ENCODE peak calls at places on chromosome 20, in eight cellular contexts. A is psoas muscle, M is GM23248, Q is IMR-90, L is AG04450, X is tibial artery, I is cardiac muscle cell, V is HCT116. P is an unnamed sample. For H3K9me3, the result is how much of the 10 kb centered on the place peaks cover.

GRCh38 chr20:50338479-50339195 is 148.0 kb downstream of the CEBPB start:
- DNase-seq in A (no peak), M (peak), Q (peak), L (no peak), X (no peak), I (peak), V (no peak), P (no peak)

GRCh38 chr20:34332262-34332920 is 29.2 kb upstream of the AHCY start:
- DNase-seq in A (no peak), M (no peak), Q (no peak), L (no peak), X (no peak), I (no peak), V (no peak), P (no peak)

GRCh38 chr20:59458645-59459044 is 145.7 kb upstream of the PHACTR3 start:
- DNase-seq in A (no peak), M (peak), Q (no peak), L (no peak), X (no peak), I (no peak), V (no peak), P (no peak)

GRCh38 chr20:8361008-8361652 is 229.1 kb downstream of the PLCB1 start:
- DNase-seq in A (no peak), M (peak), Q (peak), L (no peak), X (no peak), I (peak), V (no peak), P (peak)

GRCh38 chr20:2800590-2801458 is at the start of gene CPXM1:
- DNase-seq in A (no peak), M (no peak), Q (no peak), L (no peak), X (no peak), I (peak), V (no peak), P (no peak)

GRCh38 chr20:53866787-53867740 is 203.3 kb downstream of the BCAS1 start:
- DNase-seq in A (no peak), M (peak), Q (no peak), L (no peak), X (no peak), I (peak), V (no peak), P (no peak)

GRCh38 chr20:36917943-36918342 is 33.6 kb downstream of the SAMHD1 start:
- DNase-seq in A (no peak), M (peak), Q (peak), L (no peak), X (no peak), I (no peak), V (no peak), P (no peak)

GRCh38 chr20:25399038-25399430 is 8.4 kb upstream of the ABHD12 start:
- DNase-seq in A (no peak), M (peak), Q (peak), L (peak), X (peak), I (peak), V (peak), P (peak)

GRCh38 chr20:47272893-47273590 is 83.5 kb downstream of the ZMYND8 start:
- DNase-seq in A (no peak), M (peak), Q (peak), L (peak), X (peak), I (peak), V (peak), P (peak)

GRCh38 chr20:11158589-11158988 is 484.8 kb upstream of the JAG1 start:
- DNase-seq in A (no peak), M (no peak), Q (no peak), L (no peak), X (no peak), I (no peak), V (no peak), P (no peak)

GRCh38 chr20:23245553-23246128 is 105.0 kb upstream of the NXT1 start:
- DNase-seq in A (peak), M (no peak), Q (peak), L (no peak), X (peak), I (peak), V (no peak), P (peak)

GRCh38 chr20:33130553-33130952 is 37.4 kb upstream of the BPIFA2 start:
- DNase-seq in A (no peak), M (peak), Q (no peak), L (no peak), X (no peak), I (peak), V (no peak), P (peak)

GRCh38 chr20:17841751-17842191 is 126.8 kb downstream of the SNX5 start:
- DNase-seq in A (peak), M (peak), Q (peak), L (peak), X (peak), I (peak), V (no peak), P (peak)

GRCh38 chr20:17653835-17654648 is 28.0 kb downstream of the RRBP1 start:
- DNase-seq in A (peak), M (no peak), Q (no peak), L (no peak), X (peak), I (no peak), V (no peak), P (no peak)

GRCh38 chr20:57958050-57958420 is 248.2 kb upstream of the PMEPA1 start:
- DNase-seq in A (no peak), M (no peak), Q (no peak), L (no peak), X (no peak), I (no peak), V (no peak), P (no peak)

GRCh38 chr20:25470045-25470444 is 62.6 kb downstream of the GINS1 start:
- DNase-seq in A (no peak), M (peak), Q (peak), L (no peak), X (no peak), I (peak), V (peak), P (no peak)

GRCh38 chr20:57801581-57801980 is 91.8 kb upstream of the PMEPA1 start:
- DNase-seq in A (no peak), M (no peak), Q (no peak), L (no peak), X (no peak), I (no peak), V (no peak), P (no peak)

GRCh38 chr20:40892642-40893041 is 136.0 kb upstream of the TOP1 start:
- DNase-seq in A (no peak), M (no peak), Q (no peak), L (no peak), X (no peak), I (no peak), V (no peak), P (no peak)

GRCh38 chr20:1993986-1994385 is at the start of gene PDYN:
- DNase-seq in A (no peak), M (no peak), Q (no peak), L (no peak), X (no peak), I (no peak), V (no peak), P (no peak)

GRCh38 chr20:2507875-2508630 is 662 bp downstream of the ZNF343 start:
- DNase-seq in A (peak), M (peak), Q (peak), L (no peak), X (no peak), I (peak), V (no peak), P (no peak)

GRCh38 chr20:17878912-17879602 is 89.5 kb downstream of the SNX5 start:
- DNase-seq in A (no peak), M (no peak), Q (no peak), L (no peak), X (no peak), I (no peak), V (no peak), P (no peak)

GRCh38 chr20:35952480-35953410 is 1.6 kb downstream of the SCAND1 start:
- DNase-seq in A (no peak), M (peak), Q (peak), L (peak), X (no peak), I (peak), V (no peak), P (peak)

GRCh38 chr20:57464642-57465211 is 60.2 kb downstream of the CTCFL start:
- DNase-seq in A (peak), M (peak), Q (no peak), L (no peak), X (no peak), I (peak), V (peak), P (no peak)

GRCh38 chr20:38303908-38304379 is at the start of gene BPI:
- DNase-seq in A (no peak), M (no peak), Q (no peak), L (no peak), X (peak), I (peak), V (no peak), P (peak)

GRCh38 chr20:63589261-63590217 is 15.5 kb upstream of the HELZ2 start:
- DNase-seq in A (no peak), M (no peak), Q (no peak), L (no peak), X (no peak), I (no peak), V (no peak), P (no peak)

GRCh38 chr20:59153355-59153681 is 10.3 kb upstream of the ZNF831 start:
- DNase-seq in A (peak), M (no peak), Q (no peak), L (no peak), X (peak), I (no peak), V (no peak), P (no peak)

DNA sequence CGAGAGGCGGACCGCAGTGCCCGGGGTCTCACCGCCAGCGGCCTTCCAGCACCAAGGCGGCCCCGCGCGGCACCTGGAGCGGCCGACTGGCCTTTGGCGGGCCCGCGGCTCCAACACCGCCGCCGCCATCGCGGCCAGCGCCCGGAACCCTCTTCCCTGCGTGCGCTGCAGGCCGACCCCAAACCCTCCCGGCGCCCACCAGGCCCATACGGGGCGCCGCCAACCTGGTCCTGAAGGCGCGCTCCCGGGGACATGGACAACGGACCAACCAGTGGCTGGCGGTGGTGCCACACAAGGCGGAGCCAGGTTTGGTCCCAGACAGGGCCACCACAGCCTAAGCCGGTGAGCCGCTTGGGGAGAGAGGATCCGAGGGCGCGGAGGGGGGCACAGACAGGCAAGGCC is 1514.8 kb upstream of the DEFB115 start:
- DNase-seq in A (no peak), M (no peak), Q (no peak), L (no peak), X (no peak), I (no peak), V (no peak), P (no peak)
- H3K9me3 ChIP-seq in A (under half), M (under half), Q (under half), L (half or more), X (under half), I (under half), V (under half), P (under half)

GRCh38 chr20:21505161-21505809 is 8.6 kb downstream of the NKX2-2 start:
- DNase-seq in A (peak), M (peak), Q (peak), L (no peak), X (peak), I (peak), V (peak), P (no peak)
- H3K4me3 ChIP-seq in A (peak), M (peak), Q (no peak), L (peak), X (no peak), I (peak), V (peak), P (no peak)

GRCh38 chr20:62367136-62367482 is at the start of gene LAMA5:
- DNase-seq in A (peak), M (peak), Q (no peak), L (no peak), X (no peak), I (peak), V (no peak), P (no peak)
- H3K27ac ChIP-seq in A (peak), M (no peak), Q (no peak), L (no peak), X (peak), I (peak), V (peak), P (no peak)

GRCh38 chr20:868279-868678 is 34.8 kb downstream of the FAM110A start:
- DNase-seq in A (no peak), M (no peak), Q (no peak), L (no peak), X (no peak), I (no peak), V (no peak), P (no peak)
- H3K9me3 ChIP-seq in A (under half), M (under half), Q (under half), L (under half), X (under half), I (under half), V (under half), P (under half)

GRCh38 chr20:48823960-48824497 is 3.8 kb downstream of the PREX1 start:
- DNase-seq in A (no peak), M (peak), Q (peak), L (no peak), X (no peak), I (peak), V (no peak), P (peak)
- H3K4me3 ChIP-seq in A (no peak), M (no peak), Q (no peak), L (no peak), X (no peak), I (no peak), V (no peak), P (no peak)

GRCh38 chr20:43895235-43895634 is 19.4 kb upstream of the TOX2 start:
- DNase-seq in A (no peak), M (peak), Q (peak), L (no peak), X (no peak), I (peak), V (no peak), P (no peak)

GRCh38 chr20:43900496-43900895 is 14.2 kb upstream of the TOX2 start:
- DNase-seq in A (peak), M (no peak), Q (no peak), L (no peak), X (no peak), I (no peak), V (no peak), P (no peak)

GRCh38 chr20:43901296-43901695 is 13.4 kb upstream of the TOX2 start:
- DNase-seq in A (no peak), M (no peak), Q (no peak), L (no peak), X (no peak), I (no peak), V (no peak), P (no peak)

GRCh38 chr20:43900062-43900461 is 14.6 kb upstream of the TOX2 start:
- DNase-seq in A (no peak), M (no peak), Q (no peak), L (no peak), X (no peak), I (no peak), V (no peak), P (no peak)

DNA sequence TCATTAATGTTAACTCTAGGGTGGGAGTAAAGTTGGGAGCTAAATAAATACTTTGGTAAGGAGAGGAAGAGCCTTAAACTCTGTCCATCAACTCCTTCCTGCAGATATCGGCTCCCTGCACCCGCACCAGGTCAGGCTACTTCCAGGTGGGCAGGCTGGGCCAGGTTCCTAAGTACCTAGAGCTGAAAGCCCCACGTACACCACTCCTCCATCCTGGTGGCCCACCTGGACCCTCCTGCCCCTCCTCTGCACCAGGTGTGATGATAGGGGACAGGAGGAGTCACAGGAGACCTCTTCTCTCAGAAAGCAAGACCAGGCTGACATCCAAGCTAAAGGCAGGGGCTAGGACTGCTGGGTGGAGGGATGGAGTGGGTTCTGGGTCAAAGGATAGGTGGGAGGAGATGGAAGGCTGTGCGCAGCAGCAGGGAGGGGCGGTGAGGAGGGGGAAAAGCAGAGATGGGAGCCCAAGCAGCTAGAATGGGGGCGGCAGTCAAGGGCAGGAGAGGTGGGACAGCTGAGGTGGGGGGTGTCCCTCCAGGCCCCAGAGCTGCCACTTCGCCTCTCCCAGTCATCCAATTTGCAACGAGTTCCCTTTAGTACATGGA is 15.3 kb upstream of the TOX2 start:
- DNase-seq in A (no peak), M (no peak), Q (no peak), L (no peak), X (no peak), I (no peak), V (no peak), P (no peak)
- H3K27ac ChIP-seq in A (no peak), M (no peak), Q (no peak), L (no peak), X (no peak), I (no peak), V (no peak), P (no peak)

GRCh38 chr20:31257364-31257763 is at the start of gene DEFB115:
- DNase-seq in A (no peak), M (no peak), Q (no peak), L (no peak), X (no peak), I (no peak), V (no peak), P (no peak)
- H3K9me3 ChIP-seq in A (under half), M (under half), Q (under half), L (under half), X (under half), I (under half), V (under half), P (under half)

DNA sequence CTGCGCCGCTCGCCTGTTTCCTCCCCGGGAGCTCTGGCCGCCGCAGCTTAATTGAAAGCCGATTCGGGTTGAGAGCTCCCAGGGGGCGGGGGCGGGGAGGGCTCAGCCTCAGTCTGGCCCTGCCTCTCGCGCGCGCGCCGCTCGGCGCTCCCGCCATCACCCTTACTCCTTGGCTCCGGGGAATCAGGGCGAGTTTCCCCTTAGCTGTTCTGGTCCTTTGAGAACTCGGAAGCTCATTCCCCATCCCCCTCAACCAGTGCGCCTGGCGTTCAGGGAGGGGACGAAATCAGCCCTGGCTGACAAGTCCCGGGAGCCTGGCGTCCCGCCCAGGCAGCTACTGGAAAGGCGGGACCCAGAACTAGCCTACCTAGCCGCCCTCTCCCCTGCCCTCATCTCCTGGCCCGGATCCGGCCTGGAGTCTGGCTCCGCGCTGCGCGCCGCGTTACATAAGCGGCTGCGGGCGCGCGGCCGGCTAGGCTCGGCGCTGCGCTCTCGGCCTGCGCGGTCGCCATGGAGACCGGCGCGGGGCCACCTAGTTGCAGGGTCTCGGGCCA is 2.8 kb downstream of the SLC12A5 start:
- DNase-seq in A (no peak), M (peak), Q (no peak), L (no peak), X (no peak), I (peak), V (no peak), P (no peak)
- H3K4me3 ChIP-seq in A (no peak), M (peak), Q (no peak), L (no peak), X (no peak), I (peak), V (no peak), P (no peak)

P was measured in SJSA1.